ENCODE peak calls at places on chromosomes 1 and 21, in five cellular contexts. One of them, this sample, is unnamed.

GRCh38 chr1:221247050-221247449 is 367.8 kb downstream of the HLX start:
- DNase-seq in A549: no peak
- DNase-seq in choroid plexus epithelial cell: no peak
- DNase-seq in GM20000: no peak
- DNase-seq in stomach: no peak
- DNase-seq in this sample: no peak

GRCh38 chr1:12539705-12540579 is 78.1 kb downstream of the DHRS3 start:
- DNase-seq in choroid plexus epithelial cell: peak; percentile 99
- DNase-seq in A549: peak; percentile 90
- DNase-seq in GM20000: no peak
- DNase-seq in stomach: peak; percentile 60
- DNase-seq in this sample: peak; percentile 53

GRCh38 chr1:218156602-218157001 is 128.5 kb upstream of the RRP15 start:
- DNase-seq in choroid plexus epithelial cell: no peak
- DNase-seq in GM20000: no peak
- DNase-seq in A549: no peak
- DNase-seq in stomach: no peak
- DNase-seq in this sample: no peak

GRCh38 chr1:224170748-224171478 is 12.1 kb upstream of the DEGS1 start:
- DNase-seq in A549: peak; percentile 42
- DNase-seq in choroid plexus epithelial cell: peak; percentile 56
- DNase-seq in GM20000: no peak
- DNase-seq in stomach: peak; percentile 40
- DNase-seq in this sample: no peak

GRCh38 chr1:165144757-165145397 is 211.6 kb downstream of the LMX1A start:
- DNase-seq in A549: peak; percentile 51
- DNase-seq in stomach: peak; percentile 56
- DNase-seq in GM20000: peak; percentile 26
- DNase-seq in choroid plexus epithelial cell: peak; percentile 74
- DNase-seq in this sample: peak; percentile 60

GRCh38 chr1:58884706-58885661 is 101.1 kb upstream of the JUN start:
- DNase-seq in stomach: peak; percentile 87
- DNase-seq in choroid plexus epithelial cell: peak; percentile 24
- DNase-seq in GM20000: no peak
- DNase-seq in A549: no peak
- DNase-seq in this sample: peak; percentile 73

GRCh38 chr1:109923131-109923945 is 12.7 kb downstream of the CSF1 start:
- DNase-seq in stomach: no peak
- DNase-seq in GM20000: peak; percentile 47
- DNase-seq in choroid plexus epithelial cell: peak; percentile 48
- DNase-seq in A549: no peak
- DNase-seq in this sample: peak; percentile 66

GRCh38 chr1:182588460-182589396 is at the start of gene RNASEL:
- DNase-seq in A549: peak; percentile 58
- DNase-seq in choroid plexus epithelial cell: peak; percentile 77
- DNase-seq in stomach: peak; percentile 84
- DNase-seq in GM20000: peak; percentile 56
- DNase-seq in this sample: peak; percentile 83

GRCh38 chr21:38386967-38387366 is 111.3 kb downstream of the ERG start:
- DNase-seq in A549: no peak
- DNase-seq in choroid plexus epithelial cell: peak; percentile 58
- DNase-seq in GM20000: no peak
- DNase-seq in stomach: no peak
- DNase-seq in this sample: no peak

GRCh38 chr1:26280333-26281042 is 602 bp downstream of the SH3BGRL3 start:
- DNase-seq in stomach: peak; percentile 27
- DNase-seq in GM20000: no peak
- DNase-seq in choroid plexus epithelial cell: no peak
- DNase-seq in A549: no peak
- DNase-seq in this sample: peak; percentile 84

GRCh38 chr1:100927276-100927675 is 31.4 kb downstream of the SLC30A7 start:
- DNase-seq in stomach: no peak
- DNase-seq in A549: no peak
- DNase-seq in GM20000: no peak
- DNase-seq in choroid plexus epithelial cell: no peak
- DNase-seq in this sample: no peak

GRCh38 chr1:70503358-70503757 is 92.3 kb downstream of the CTH start:
- DNase-seq in choroid plexus epithelial cell: peak; percentile 69
- DNase-seq in stomach: no peak
- DNase-seq in GM20000: no peak
- DNase-seq in A549: no peak
- DNase-seq in this sample: no peak

GRCh38 chr1:47554082-47554481 is 116.2 kb downstream of the FOXD2 start:
- DNase-seq in choroid plexus epithelial cell: no peak
- DNase-seq in stomach: no peak
- DNase-seq in A549: no peak
- DNase-seq in GM20000: no peak
- DNase-seq in this sample: no peak

GRCh38 chr1:175188936-175189335 is 3.6 kb downstream of the KIAA0040 start:
- DNase-seq in stomach: no peak
- DNase-seq in choroid plexus epithelial cell: no peak
- DNase-seq in A549: no peak
- DNase-seq in GM20000: peak; percentile 78
- DNase-seq in this sample: no peak

GRCh38 chr1:10975567-10976326 is 36.7 kb upstream of the TARDBP start:
- DNase-seq in choroid plexus epithelial cell: peak; percentile 59
- DNase-seq in A549: peak; percentile 23
- DNase-seq in GM20000: no peak
- DNase-seq in stomach: peak; percentile 64
- DNase-seq in this sample: no peak

GRCh38 chr21:43921602-43921978 is 56.6 kb downstream of the AGPAT3 start:
- DNase-seq in GM20000: peak; percentile 59
- DNase-seq in choroid plexus epithelial cell: no peak
- DNase-seq in A549: no peak
- DNase-seq in stomach: no peak
- DNase-seq in this sample: no peak

GRCh38 chr1:214525535-214526019 is 25.8 kb downstream of the PTPN14 start:
- DNase-seq in A549: no peak
- DNase-seq in choroid plexus epithelial cell: peak; percentile 57
- DNase-seq in stomach: no peak
- DNase-seq in GM20000: no peak
- DNase-seq in this sample: no peak

GRCh38 chr1:118961156-118961555 is 27.0 kb downstream of the TBX15 start:
- DNase-seq in stomach: no peak
- DNase-seq in GM20000: no peak
- DNase-seq in choroid plexus epithelial cell: no peak
- DNase-seq in A549: peak; percentile 3
- DNase-seq in this sample: no peak

GRCh38 chr1:18110968-18111367 is 3.4 kb downstream of the IGSF21 start:
- DNase-seq in A549: no peak
- DNase-seq in GM20000: no peak
- DNase-seq in choroid plexus epithelial cell: no peak
- DNase-seq in stomach: no peak
- DNase-seq in this sample: peak; percentile 34

GRCh38 chr1:41315867-41316266 is 45.4 kb upstream of the FOXO6 start:
- DNase-seq in stomach: no peak
- DNase-seq in choroid plexus epithelial cell: no peak
- DNase-seq in A549: no peak
- DNase-seq in GM20000: no peak
- DNase-seq in this sample: no peak

GRCh38 chr1:93595266-93595665 is 86.4 kb downstream of the BCAR3 start:
- DNase-seq in A549: no peak
- DNase-seq in choroid plexus epithelial cell: peak; percentile 57
- DNase-seq in stomach: no peak
- DNase-seq in GM20000: no peak
- DNase-seq in this sample: no peak

GRCh38 chr1:115665746-115666145 is 24.0 kb downstream of the VANGL1 start:
- DNase-seq in A549: no peak
- DNase-seq in stomach: no peak
- DNase-seq in choroid plexus epithelial cell: no peak
- DNase-seq in GM20000: no peak
- DNase-seq in this sample: no peak

GRCh38 chr21:45252448-45252925 is 35.2 kb downstream of the POFUT2 start:
- DNase-seq in choroid plexus epithelial cell: no peak
- DNase-seq in stomach: no peak
- DNase-seq in A549: no peak
- DNase-seq in GM20000: no peak
- DNase-seq in this sample: no peak

GRCh38 chr1:48674641-48675040 is 102.0 kb downstream of the BEND5 start:
- DNase-seq in stomach: no peak
- DNase-seq in A549: no peak
- DNase-seq in GM20000: no peak
- DNase-seq in choroid plexus epithelial cell: peak; percentile 58
- DNase-seq in this sample: no peak

DNA sequence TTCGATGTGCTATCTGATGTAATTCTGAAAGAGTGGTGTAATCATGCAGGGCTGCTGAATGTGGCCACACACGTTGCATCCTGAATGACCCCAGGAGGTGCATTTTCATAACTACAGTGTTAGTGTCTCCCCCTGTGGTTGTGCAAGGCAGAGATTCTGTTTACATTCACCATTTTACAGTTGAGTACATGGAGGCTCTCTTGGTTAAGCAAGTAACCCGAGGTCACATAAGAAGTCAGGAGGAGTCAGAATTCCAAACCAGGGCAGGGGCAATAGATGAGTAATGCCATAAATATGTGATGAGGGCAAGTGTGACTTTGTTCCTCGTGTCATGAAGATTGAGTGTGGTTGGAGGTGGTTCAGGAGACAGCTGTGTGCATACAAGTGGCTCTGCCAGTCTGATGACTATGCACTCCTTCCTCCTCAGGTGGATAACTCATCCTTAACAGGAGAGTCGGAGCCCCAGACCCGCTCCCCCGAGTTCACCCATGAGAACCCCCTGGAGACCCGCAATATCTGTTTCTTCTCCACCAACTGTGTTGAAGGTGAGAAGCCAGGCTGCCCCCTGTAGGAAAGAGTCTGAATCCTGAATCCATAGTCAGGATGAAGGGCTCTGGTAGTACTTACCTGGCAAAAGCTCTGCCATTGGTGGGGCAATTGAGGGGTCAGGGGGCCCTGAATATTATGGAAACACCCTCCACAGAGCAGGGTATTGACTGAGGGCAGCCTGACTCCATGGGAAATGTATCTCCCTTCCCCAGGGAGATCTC is 9.3 kb downstream of the ATP1A2 start:
- DNase-seq in A549: peak; percentile 94
- DNase-seq in choroid plexus epithelial cell: peak; percentile 94
- DNase-seq in GM20000: no peak
- DNase-seq in stomach: no peak
- DNase-seq in this sample: no peak
- TF ChIP-seq CTCF in A549: peak; percentile 40
- TF ChIP-seq CTCF in choroid plexus epithelial cell: peak; percentile 47
- TF ChIP-seq CTCF in GM20000: no peak
- TF ChIP-seq CTCF in stomach: no peak
- TF ChIP-seq CTCF in this sample: peak; percentile 11

GRCh38 chr1:31938184-31938975 is at the start of gene PTP4A2:
- DNase-seq in GM20000: peak; percentile 98
- DNase-seq in stomach: peak; percentile 95
- DNase-seq in A549: peak; percentile 96
- DNase-seq in choroid plexus epithelial cell: peak; percentile 98
- DNase-seq in this sample: peak; percentile 100
- TF ChIP-seq CTCF in GM20000: peak; percentile 70
- TF ChIP-seq CTCF in stomach: no peak
- TF ChIP-seq CTCF in A549: peak; percentile 57
- TF ChIP-seq CTCF in choroid plexus epithelial cell: peak; percentile 16
- TF ChIP-seq CTCF in this sample: peak; percentile 79

GRCh38 chr1:244915736-244916135 is 51.4 kb upstream of the HNRNPU start:
- DNase-seq in choroid plexus epithelial cell: no peak
- DNase-seq in stomach: no peak
- DNase-seq in GM20000: no peak
- DNase-seq in A549: no peak
- DNase-seq in this sample: no peak
- TF ChIP-seq CTCF in choroid plexus epithelial cell: no peak
- TF ChIP-seq CTCF in stomach: no peak
- TF ChIP-seq CTCF in GM20000: no peak
- TF ChIP-seq CTCF in A549: no peak
- TF ChIP-seq CTCF in this sample: no peak

GRCh38 chr1:2526824-2527552 is 592 bp upstream of the PANK4 start:
- DNase-seq in choroid plexus epithelial cell: no peak
- DNase-seq in stomach: no peak
- DNase-seq in GM20000: peak; percentile 79
- DNase-seq in A549: no peak
- DNase-seq in this sample: no peak

GRCh38 chr1:2527553-2527860 is 1.1 kb upstream of the PANK4 start:
- DNase-seq in stomach: no peak
- DNase-seq in GM20000: no peak
- DNase-seq in A549: no peak
- DNase-seq in choroid plexus epithelial cell: no peak
- DNase-seq in this sample: no peak

GRCh38 chr1:2528016-2528415 is 1.6 kb upstream of the PANK4 start:
- DNase-seq in choroid plexus epithelial cell: no peak
- DNase-seq in GM20000: no peak
- DNase-seq in A549: no peak
- DNase-seq in stomach: peak; percentile 84
- DNase-seq in this sample: peak; percentile 31

GRCh38 chr1:2525524-2525895 is 886 bp downstream of the PANK4 start:
- DNase-seq in stomach: no peak
- DNase-seq in choroid plexus epithelial cell: no peak
- DNase-seq in GM20000: no peak
- DNase-seq in A549: no peak
- DNase-seq in this sample: peak; percentile 60

DNA sequence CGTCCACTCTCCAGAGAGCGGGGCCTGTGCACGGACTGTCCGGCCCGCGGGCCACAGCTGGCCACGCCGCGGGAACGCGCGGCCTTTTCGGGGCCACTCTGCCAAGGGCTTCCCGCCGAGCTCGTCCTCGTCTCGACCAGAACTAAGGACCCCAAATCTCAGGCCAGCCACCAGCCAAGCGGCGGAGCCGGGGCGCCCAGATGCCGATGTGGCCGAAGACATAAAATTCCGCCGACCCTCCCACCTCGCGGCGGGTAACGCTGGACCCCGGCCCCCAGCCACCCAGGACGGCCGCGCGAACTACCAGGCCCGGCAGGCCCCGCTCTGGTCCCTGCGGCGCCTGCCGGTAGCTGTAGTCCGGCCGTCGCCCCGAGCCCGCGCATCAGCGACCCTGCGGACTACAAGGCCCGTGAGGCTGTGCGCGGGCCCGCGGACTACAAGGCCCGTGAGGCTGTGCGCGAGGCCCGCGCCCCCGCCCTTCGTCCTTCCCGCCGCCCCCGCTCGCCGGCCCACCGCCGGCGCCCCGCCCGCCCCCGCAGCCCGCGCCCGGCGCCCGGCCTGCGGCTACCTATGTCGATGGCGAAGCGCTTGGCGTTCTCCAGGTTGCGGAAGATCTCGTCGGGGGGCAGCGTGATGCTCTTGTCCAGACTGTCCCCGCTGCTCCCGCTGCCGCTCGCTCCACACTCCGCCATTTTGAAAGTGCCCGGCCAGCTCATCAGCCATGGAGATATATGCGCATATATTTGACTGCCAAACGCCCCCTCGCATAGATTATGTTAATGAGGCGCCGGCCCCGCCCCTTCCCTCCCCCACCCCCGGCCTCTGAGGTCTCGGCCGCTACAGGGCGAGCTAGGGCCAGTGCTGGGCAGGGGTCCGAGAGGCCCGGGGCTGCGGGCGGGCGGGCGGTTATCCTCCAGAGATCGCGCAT is at the start of gene PANK4:
- DNase-seq in stomach: peak; percentile 95
- DNase-seq in GM20000: peak; percentile 97
- DNase-seq in A549: peak; percentile 93
- DNase-seq in choroid plexus epithelial cell: peak; percentile 97
- DNase-seq in this sample: peak; percentile 97
- TF ChIP-seq CTCF in stomach: no peak
- TF ChIP-seq CTCF in GM20000: no peak
- TF ChIP-seq CTCF in A549: no peak
- TF ChIP-seq CTCF in choroid plexus epithelial cell: no peak
- TF ChIP-seq CTCF in this sample: no peak

This sample was measured in K562.